ENCODE peak calls at places on chromosomes 1 and 21, in seven cellular contexts. One of them, this sample, is unnamed.

GRCh38 chr1:42891471-42891870 is 45.1 kb downstream of the ZNF691 start:
- DNase-seq in ascending aorta: no peak
- DNase-seq in H4: no peak
- DNase-seq in CD4-positive, alpha-beta T cell: no peak
- DNase-seq in fibroblast of the aortic adventitia: no peak
- DNase-seq in HFFc6: no peak
- DNase-seq in HL-60: no peak
- DNase-seq in this sample: no peak

GRCh38 chr1:112358798-112359408 is 37.1 kb upstream of the CTTNBP2NL start:
- DNase-seq in ascending aorta: peak
- DNase-seq in H4: peak
- DNase-seq in CD4-positive, alpha-beta T cell: peak
- DNase-seq in fibroblast of the aortic adventitia: peak
- DNase-seq in HFFc6: peak
- DNase-seq in HL-60: no peak
- DNase-seq in this sample: no peak

GRCh38 chr1:155004352-155005075 is 1.9 kb downstream of the ZBTB7B start:
- DNase-seq in ascending aorta: no peak
- DNase-seq in H4: no peak
- DNase-seq in CD4-positive, alpha-beta T cell: no peak
- DNase-seq in fibroblast of the aortic adventitia: no peak
- DNase-seq in HFFc6: no peak
- DNase-seq in HL-60: peak
- DNase-seq in this sample: no peak

GRCh38 chr1:237199026-237199425 is 157.0 kb downstream of the RYR2 start:
- DNase-seq in ascending aorta: no peak
- DNase-seq in H4: peak
- DNase-seq in CD4-positive, alpha-beta T cell: no peak
- DNase-seq in fibroblast of the aortic adventitia: no peak
- DNase-seq in HFFc6: no peak
- DNase-seq in HL-60: no peak
- DNase-seq in this sample: no peak

GRCh38 chr1:175317309-175317708 is 124.7 kb upstream of the KIAA0040 start:
- DNase-seq in ascending aorta: no peak
- DNase-seq in H4: no peak
- DNase-seq in CD4-positive, alpha-beta T cell: no peak
- DNase-seq in fibroblast of the aortic adventitia: no peak
- DNase-seq in HFFc6: no peak
- DNase-seq in HL-60: no peak
- DNase-seq in this sample: no peak

GRCh38 chr1:18373882-18374493 is 106.7 kb upstream of the KLHDC7A start:
- DNase-seq in ascending aorta: no peak
- DNase-seq in H4: no peak
- DNase-seq in CD4-positive, alpha-beta T cell: no peak
- DNase-seq in fibroblast of the aortic adventitia: no peak
- DNase-seq in HFFc6: no peak
- DNase-seq in HL-60: no peak
- DNase-seq in this sample: no peak

GRCh38 chr21:36330904-36331303 is 10.9 kb downstream of the MORC3 start:
- DNase-seq in ascending aorta: no peak
- DNase-seq in H4: peak
- DNase-seq in CD4-positive, alpha-beta T cell: no peak
- DNase-seq in fibroblast of the aortic adventitia: peak
- DNase-seq in HFFc6: peak
- DNase-seq in HL-60: no peak
- DNase-seq in this sample: no peak

GRCh38 chr1:200146100-200146499 is 118.6 kb downstream of the NR5A2 start:
- DNase-seq in ascending aorta: no peak
- DNase-seq in H4: no peak
- DNase-seq in CD4-positive, alpha-beta T cell: no peak
- DNase-seq in fibroblast of the aortic adventitia: no peak
- DNase-seq in HFFc6: no peak
- DNase-seq in HL-60: no peak
- DNase-seq in this sample: no peak

GRCh38 chr1:31216016-31216415 is 23.7 kb downstream of the NKAIN1 start:
- DNase-seq in ascending aorta: no peak
- DNase-seq in H4: no peak
- DNase-seq in CD4-positive, alpha-beta T cell: no peak
- DNase-seq in fibroblast of the aortic adventitia: peak
- DNase-seq in HFFc6: no peak
- DNase-seq in HL-60: no peak
- DNase-seq in this sample: no peak

GRCh38 chr1:196214866-196215265 is 393.4 kb downstream of the KCNT2 start:
- DNase-seq in ascending aorta: no peak
- DNase-seq in H4: no peak
- DNase-seq in CD4-positive, alpha-beta T cell: no peak
- DNase-seq in fibroblast of the aortic adventitia: no peak
- DNase-seq in HFFc6: peak
- DNase-seq in HL-60: no peak
- DNase-seq in this sample: no peak

GRCh38 chr1:18539171-18539570 is 58.4 kb downstream of the KLHDC7A start:
- DNase-seq in ascending aorta: peak
- DNase-seq in H4: peak
- DNase-seq in CD4-positive, alpha-beta T cell: peak
- DNase-seq in fibroblast of the aortic adventitia: no peak
- DNase-seq in HFFc6: no peak
- DNase-seq in HL-60: no peak
- DNase-seq in this sample: no peak

GRCh38 chr21:25790122-25790951 is 55.6 kb downstream of the GABPA start:
- DNase-seq in ascending aorta: no peak
- DNase-seq in H4: peak
- DNase-seq in CD4-positive, alpha-beta T cell: no peak
- DNase-seq in fibroblast of the aortic adventitia: peak
- DNase-seq in HFFc6: peak
- DNase-seq in HL-60: peak
- DNase-seq in this sample: no peak

GRCh38 chr1:9606458-9606857 is 17.7 kb downstream of the TMEM201 start:
- DNase-seq in ascending aorta: no peak
- DNase-seq in H4: no peak
- DNase-seq in CD4-positive, alpha-beta T cell: no peak
- DNase-seq in fibroblast of the aortic adventitia: no peak
- DNase-seq in HFFc6: no peak
- DNase-seq in HL-60: no peak
- DNase-seq in this sample: no peak

GRCh38 chr1:92961131-92961895 is at the start of gene DIPK1A:
- DNase-seq in ascending aorta: peak
- DNase-seq in H4: peak
- DNase-seq in CD4-positive, alpha-beta T cell: peak
- DNase-seq in fibroblast of the aortic adventitia: peak
- DNase-seq in HFFc6: peak
- DNase-seq in HL-60: peak
- DNase-seq in this sample: peak

GRCh38 chr1:181135815-181136737 is 47.6 kb downstream of the IER5 start:
- DNase-seq in ascending aorta: no peak
- DNase-seq in H4: peak
- DNase-seq in CD4-positive, alpha-beta T cell: no peak
- DNase-seq in fibroblast of the aortic adventitia: peak
- DNase-seq in HFFc6: peak
- DNase-seq in HL-60: no peak
- DNase-seq in this sample: no peak

GRCh38 chr21:46455575-46456385 is 2.9 kb upstream of the DIP2A start:
- DNase-seq in ascending aorta: no peak
- DNase-seq in H4: peak
- DNase-seq in CD4-positive, alpha-beta T cell: no peak
- DNase-seq in fibroblast of the aortic adventitia: peak
- DNase-seq in HFFc6: peak
- DNase-seq in HL-60: no peak
- DNase-seq in this sample: no peak

GRCh38 chr1:1680912-1681273 is 11.7 kb downstream of the SLC35E2B start:
- DNase-seq in ascending aorta: no peak
- DNase-seq in H4: no peak
- DNase-seq in CD4-positive, alpha-beta T cell: no peak
- DNase-seq in fibroblast of the aortic adventitia: no peak
- DNase-seq in HFFc6: no peak
- DNase-seq in HL-60: no peak
- DNase-seq in this sample: no peak

GRCh38 chr21:25350056-25350455 is 257.2 kb downstream of the MRPL39 start:
- DNase-seq in ascending aorta: no peak
- DNase-seq in H4: peak
- DNase-seq in CD4-positive, alpha-beta T cell: no peak
- DNase-seq in fibroblast of the aortic adventitia: peak
- DNase-seq in HFFc6: peak
- DNase-seq in HL-60: no peak
- DNase-seq in this sample: no peak

GRCh38 chr1:53525595-53525994 is 66.4 kb downstream of the DMRTB1 start:
- DNase-seq in ascending aorta: no peak
- DNase-seq in H4: no peak
- DNase-seq in CD4-positive, alpha-beta T cell: no peak
- DNase-seq in fibroblast of the aortic adventitia: no peak
- DNase-seq in HFFc6: peak
- DNase-seq in HL-60: no peak
- DNase-seq in this sample: no peak